ENCODE peak calls at places on chromosome 7, in four cellular contexts. One of them, this sample, is unnamed.

GRCh38 chr7:149626972-149627371 is 129.4 kb upstream of the ZNF746 start:
- DNase-seq in lower lobe of right lung: no peak
- DNase-seq in fibroblast of mammary gland: no peak
- DNase-seq in astrocyte of the cerebellum: no peak
- DNase-seq in this sample: no peak

GRCh38 chr7:151858456-151858855 is 18.5 kb downstream of the PRKAG2 start:
- DNase-seq in lower lobe of right lung: peak
- DNase-seq in fibroblast of mammary gland: no peak
- DNase-seq in astrocyte of the cerebellum: no peak
- DNase-seq in this sample: no peak

GRCh38 chr7:157528785-157529341 is 192.1 kb downstream of the DNAJB6 start:
- DNase-seq in lower lobe of right lung: no peak
- DNase-seq in fibroblast of mammary gland: no peak
- DNase-seq in astrocyte of the cerebellum: no peak
- DNase-seq in this sample: no peak

GRCh38 chr7:116455009-116455408 is 44.5 kb upstream of the CAV2 start:
- DNase-seq in lower lobe of right lung: no peak
- DNase-seq in fibroblast of mammary gland: peak
- DNase-seq in astrocyte of the cerebellum: no peak
- DNase-seq in this sample: peak

GRCh38 chr7:29877196-29877595 is 70.9 kb downstream of the WIPF3 start:
- DNase-seq in lower lobe of right lung: no peak
- DNase-seq in fibroblast of mammary gland: no peak
- DNase-seq in astrocyte of the cerebellum: no peak
- DNase-seq in this sample: no peak

GRCh38 chr7:149885191-149886017 is 11.6 kb downstream of the ATP6V0E2 start:
- DNase-seq in lower lobe of right lung: no peak
- DNase-seq in fibroblast of mammary gland: no peak
- DNase-seq in astrocyte of the cerebellum: peak
- DNase-seq in this sample: no peak

GRCh38 chr7:30764030-30764991 is 6.9 kb upstream of the MINDY4 start:
- DNase-seq in lower lobe of right lung: no peak
- DNase-seq in fibroblast of mammary gland: peak
- DNase-seq in astrocyte of the cerebellum: peak
- DNase-seq in this sample: no peak

GRCh38 chr7:35723011-35723410 is 28.1 kb upstream of the HERPUD2 start:
- DNase-seq in lower lobe of right lung: no peak
- DNase-seq in fibroblast of mammary gland: peak
- DNase-seq in astrocyte of the cerebellum: no peak
- DNase-seq in this sample: peak

GRCh38 chr7:151827620-151828019 is 49.3 kb downstream of the PRKAG2 start:
- DNase-seq in lower lobe of right lung: no peak
- DNase-seq in fibroblast of mammary gland: no peak
- DNase-seq in astrocyte of the cerebellum: no peak
- DNase-seq in this sample: no peak

GRCh38 chr7:255721-256361 is 34.1 kb upstream of the FOXL3 start:
- DNase-seq in lower lobe of right lung: peak
- DNase-seq in fibroblast of mammary gland: no peak
- DNase-seq in astrocyte of the cerebellum: no peak
- DNase-seq in this sample: no peak

GRCh38 chr7:12674861-12675260 is 12.6 kb upstream of the ARL4A start:
- DNase-seq in lower lobe of right lung: no peak
- DNase-seq in fibroblast of mammary gland: peak
- DNase-seq in astrocyte of the cerebellum: no peak
- DNase-seq in this sample: peak

GRCh38 chr7:16420649-16421332 is 547 bp downstream of the CRPPA start:
- DNase-seq in lower lobe of right lung: peak
- DNase-seq in fibroblast of mammary gland: peak
- DNase-seq in astrocyte of the cerebellum: no peak
- DNase-seq in this sample: peak

GRCh38 chr7:130309986-130310385 is 17.0 kb downstream of the CPA4 start:
- DNase-seq in lower lobe of right lung: no peak
- DNase-seq in fibroblast of mammary gland: no peak
- DNase-seq in astrocyte of the cerebellum: no peak
- DNase-seq in this sample: no peak

GRCh38 chr7:137878333-137878961 is 31.7 kb upstream of the DGKI start:
- DNase-seq in lower lobe of right lung: peak
- DNase-seq in fibroblast of mammary gland: peak
- DNase-seq in astrocyte of the cerebellum: no peak
- DNase-seq in this sample: no peak

GRCh38 chr7:134315679-134316538 is 821 bp downstream of the SLC35B4 start:
- DNase-seq in lower lobe of right lung: no peak
- DNase-seq in fibroblast of mammary gland: peak
- DNase-seq in astrocyte of the cerebellum: no peak
- DNase-seq in this sample: peak

GRCh38 chr7:95867309-95867708 is 95.0 kb downstream of the DYNC1I1 start:
- DNase-seq in lower lobe of right lung: no peak
- DNase-seq in fibroblast of mammary gland: no peak
- DNase-seq in astrocyte of the cerebellum: no peak
- DNase-seq in this sample: no peak

GRCh38 chr7:29968683-29969457 is 20.7 kb downstream of the SCRN1 start:
- DNase-seq in lower lobe of right lung: no peak
- DNase-seq in fibroblast of mammary gland: peak
- DNase-seq in astrocyte of the cerebellum: peak
- DNase-seq in this sample: peak

GRCh38 chr7:17939670-17940301 is 508 bp downstream of the SNX13 start:
- DNase-seq in lower lobe of right lung: no peak
- DNase-seq in fibroblast of mammary gland: peak
- DNase-seq in astrocyte of the cerebellum: no peak
- DNase-seq in this sample: peak

GRCh38 chr7:30841801-30842541 is 69.7 kb upstream of the AQP1 start:
- DNase-seq in lower lobe of right lung: no peak
- DNase-seq in fibroblast of mammary gland: no peak
- DNase-seq in astrocyte of the cerebellum: no peak
- DNase-seq in this sample: no peak

GRCh38 chr7:156238366-156239133 is 402.0 kb upstream of the RNF32 start:
- DNase-seq in lower lobe of right lung: no peak
- DNase-seq in fibroblast of mammary gland: no peak
- DNase-seq in astrocyte of the cerebellum: no peak
- DNase-seq in this sample: no peak

GRCh38 chr7:101160917-101161316 is 4.5 kb downstream of the VGF start:
- DNase-seq in lower lobe of right lung: no peak
- DNase-seq in fibroblast of mammary gland: no peak
- DNase-seq in astrocyte of the cerebellum: no peak
- DNase-seq in this sample: no peak

GRCh38 chr7:49513939-49514338 is 259.5 kb upstream of the VWC2 start:
- DNase-seq in lower lobe of right lung: no peak
- DNase-seq in fibroblast of mammary gland: no peak
- DNase-seq in astrocyte of the cerebellum: no peak
- DNase-seq in this sample: no peak

GRCh38 chr7:11466517-11467105 is 365.4 kb downstream of the THSD7A start:
- DNase-seq in lower lobe of right lung: no peak
- DNase-seq in fibroblast of mammary gland: no peak
- DNase-seq in astrocyte of the cerebellum: no peak
- DNase-seq in this sample: no peak

GRCh38 chr7:92645531-92646061 is 55.4 kb upstream of the FAM133B start:
- DNase-seq in lower lobe of right lung: no peak
- DNase-seq in fibroblast of mammary gland: no peak
- DNase-seq in astrocyte of the cerebellum: no peak
- DNase-seq in this sample: peak

GRCh38 chr7:34091330-34091917 is 186.1 kb downstream of the BMPER start:
- DNase-seq in lower lobe of right lung: no peak
- DNase-seq in fibroblast of mammary gland: peak
- DNase-seq in astrocyte of the cerebellum: no peak
- DNase-seq in this sample: peak
- TF ChIP-seq CTCF in lower lobe of right lung: peak
- TF ChIP-seq CTCF in fibroblast of mammary gland: peak
- TF ChIP-seq CTCF in astrocyte of the cerebellum: peak
- TF ChIP-seq CTCF in this sample: peak

GRCh38 chr7:128458956-128459355 is 3.3 kb downstream of the HILPDA start:
- DNase-seq in lower lobe of right lung: no peak
- DNase-seq in fibroblast of mammary gland: no peak
- DNase-seq in astrocyte of the cerebellum: no peak
- DNase-seq in this sample: no peak

GRCh38 chr7:128452552-128452951 is 3.1 kb upstream of the HILPDA start:
- DNase-seq in lower lobe of right lung: no peak
- DNase-seq in fibroblast of mammary gland: no peak
- DNase-seq in astrocyte of the cerebellum: no peak
- DNase-seq in this sample: no peak

GRCh38 chr7:128455556-128456254 is at the start of gene HILPDA:
- DNase-seq in lower lobe of right lung: peak
- DNase-seq in fibroblast of mammary gland: peak
- DNase-seq in astrocyte of the cerebellum: peak
- DNase-seq in this sample: peak

GRCh38 chr7:128453836-128454804 is 1.6 kb upstream of the HILPDA start:
- DNase-seq in lower lobe of right lung: peak
- DNase-seq in fibroblast of mammary gland: peak
- DNase-seq in astrocyte of the cerebellum: peak
- DNase-seq in this sample: no peak

DNA sequence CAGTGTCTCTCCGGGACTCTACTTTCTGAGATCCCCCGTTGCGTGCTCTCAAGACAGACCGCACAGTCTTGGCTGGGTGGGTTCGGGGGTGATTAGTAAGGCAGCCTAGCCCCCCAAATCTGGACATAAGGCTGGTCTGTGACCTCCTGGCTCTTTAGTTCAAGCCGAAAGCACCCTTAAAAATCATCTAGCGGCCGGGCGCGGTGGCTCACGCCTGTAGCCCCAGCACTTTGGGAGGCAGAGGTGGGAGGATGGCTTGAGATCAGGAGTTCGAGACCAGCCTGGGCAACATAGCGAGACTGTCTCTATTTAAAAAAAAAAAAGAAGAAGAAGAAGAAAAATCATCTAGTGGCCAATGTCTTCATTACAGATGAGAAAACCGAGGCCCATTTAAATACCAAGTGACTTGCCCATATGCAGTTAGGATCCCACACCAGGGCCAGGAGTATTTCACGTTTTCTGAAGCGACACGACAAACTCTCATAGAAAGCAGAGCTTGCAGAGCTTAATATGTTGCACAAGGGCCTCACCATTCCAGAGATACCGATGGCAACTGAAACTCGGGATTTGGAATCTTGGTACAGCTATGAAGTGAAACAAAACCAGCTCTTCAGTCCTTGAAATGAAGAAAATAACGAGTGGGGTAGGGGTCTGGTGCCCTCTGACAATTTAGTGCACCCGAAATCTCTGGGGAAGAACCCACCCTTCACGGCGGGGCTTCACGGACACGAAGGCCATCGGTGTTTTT is 696 bp upstream of the HILPDA start:
- DNase-seq in lower lobe of right lung: no peak
- DNase-seq in fibroblast of mammary gland: no peak
- DNase-seq in astrocyte of the cerebellum: peak
- DNase-seq in this sample: no peak
- H3K4me3 ChIP-seq in lower lobe of right lung: peak
- H3K4me3 ChIP-seq in fibroblast of mammary gland: peak
- H3K4me3 ChIP-seq in astrocyte of the cerebellum: peak
- H3K4me3 ChIP-seq in this sample: peak

DNA sequence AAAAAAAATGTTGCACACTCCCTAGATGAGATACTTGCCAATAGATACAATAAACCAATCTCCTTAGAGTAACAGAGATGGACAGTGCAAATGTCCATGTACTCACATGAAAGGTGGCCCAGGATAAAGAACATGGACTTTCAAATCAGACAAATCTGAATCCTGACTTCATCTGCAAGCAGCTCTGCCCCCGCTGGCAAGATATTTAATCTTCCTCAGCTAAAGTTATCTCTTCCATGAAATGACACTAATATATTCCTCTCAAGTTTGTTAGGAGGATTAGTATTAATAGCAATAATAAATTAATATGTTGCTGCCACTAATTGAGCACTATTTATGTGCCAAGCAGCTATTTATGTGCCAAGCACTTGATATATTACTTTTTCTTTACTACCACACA is 148.6 kb upstream of the YAE1 start:
- DNase-seq in lower lobe of right lung: no peak
- DNase-seq in fibroblast of mammary gland: no peak
- DNase-seq in astrocyte of the cerebellum: no peak
- DNase-seq in this sample: no peak
- TF ChIP-seq CTCF in lower lobe of right lung: no peak
- TF ChIP-seq CTCF in fibroblast of mammary gland: no peak
- TF ChIP-seq CTCF in astrocyte of the cerebellum: no peak
- TF ChIP-seq CTCF in this sample: no peak

DNA sequence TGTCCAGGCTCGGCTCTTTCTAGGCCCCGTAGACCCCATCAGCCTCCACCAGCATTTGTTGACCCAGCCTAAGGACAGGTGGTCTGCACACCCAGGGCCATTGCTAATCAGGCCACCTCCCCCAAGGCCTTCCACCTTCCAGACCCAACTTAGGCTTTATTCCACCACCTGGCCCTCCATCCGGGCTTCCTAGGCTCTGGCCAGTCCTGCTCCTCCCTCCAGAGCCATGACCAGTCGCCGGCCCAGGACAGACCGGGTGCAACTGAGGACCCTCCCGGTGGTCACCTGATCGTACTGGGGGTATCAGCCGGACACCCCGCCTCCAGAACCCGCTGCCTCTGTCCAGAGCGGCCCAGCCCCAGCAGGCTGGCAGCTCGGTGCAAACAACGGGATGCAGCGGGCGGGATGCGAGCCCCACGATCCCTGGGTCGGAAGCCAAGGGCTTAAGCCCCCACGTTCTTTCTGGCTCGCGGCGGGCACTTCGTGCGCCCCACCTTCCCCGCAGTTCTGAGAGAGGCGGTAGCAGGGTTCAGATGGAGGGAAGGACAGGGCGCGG is 545 bp downstream of the NACAD start:
- DNase-seq in lower lobe of right lung: no peak
- DNase-seq in fibroblast of mammary gland: no peak
- DNase-seq in astrocyte of the cerebellum: no peak
- DNase-seq in this sample: no peak
- H3K4me3 ChIP-seq in lower lobe of right lung: peak
- H3K4me3 ChIP-seq in fibroblast of mammary gland: peak
- H3K4me3 ChIP-seq in astrocyte of the cerebellum: peak
- H3K4me3 ChIP-seq in this sample: no peak

GRCh38 chr7:93906267-93906666 is at the start of gene GNGT1:
- DNase-seq in lower lobe of right lung: no peak
- DNase-seq in fibroblast of mammary gland: no peak
- DNase-seq in astrocyte of the cerebellum: no peak
- DNase-seq in this sample: no peak

GRCh38 chr7:93897680-93898079 is 7.1 kb upstream of the TFPI2 start:
- DNase-seq in lower lobe of right lung: no peak
- DNase-seq in fibroblast of mammary gland: no peak
- DNase-seq in astrocyte of the cerebellum: no peak
- DNase-seq in this sample: no peak

DNA sequence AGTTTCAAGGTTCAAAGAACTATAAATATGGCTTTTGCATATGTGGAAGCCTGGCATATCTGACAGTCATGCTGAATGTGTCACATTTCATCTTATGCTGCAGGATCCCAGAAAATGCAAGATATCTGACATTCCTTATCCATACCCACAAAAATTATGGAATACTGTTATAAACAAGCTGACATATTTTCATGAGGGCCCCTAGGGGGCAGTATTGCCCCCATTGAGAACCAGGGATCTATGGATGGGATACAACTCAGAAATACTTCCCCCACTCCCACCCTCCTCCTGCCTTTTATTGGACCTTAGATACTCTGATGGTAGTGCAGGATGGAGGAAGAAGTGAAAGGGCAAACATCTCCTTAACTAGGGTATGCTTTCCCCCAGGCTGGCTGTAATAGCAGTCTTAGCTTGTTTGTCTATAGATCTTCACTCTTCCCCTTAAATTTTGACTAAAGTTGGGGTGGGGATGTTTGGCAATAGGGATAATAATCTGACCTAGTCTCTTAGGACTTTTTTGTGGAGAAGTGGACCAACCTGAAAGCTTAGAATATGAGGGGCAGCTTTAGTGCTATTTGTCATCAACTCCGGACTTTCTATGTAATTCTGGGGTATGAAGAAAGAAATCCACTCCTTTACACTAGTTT is 3.5 kb upstream of the GNGT1 start:
- DNase-seq in lower lobe of right lung: no peak
- DNase-seq in fibroblast of mammary gland: peak
- DNase-seq in astrocyte of the cerebellum: no peak
- DNase-seq in this sample: peak
- TF ChIP-seq CTCF in lower lobe of right lung: peak
- TF ChIP-seq CTCF in fibroblast of mammary gland: peak
- TF ChIP-seq CTCF in astrocyte of the cerebellum: peak
- TF ChIP-seq CTCF in this sample: peak